ENCODE peak calls at places on chromosome 7, in ten cellular contexts. S is heart left ventricle, J is gastrocnemius medialis, P is mammary epithelial cell, O is endothelial cell, Y is fibroblast of lung, D is astrocyte of the spinal cord, Q is astrocyte of the cerebellum, U is suprapubic skin, M is stomach. L is an unnamed sample.

GRCh38 chr7:64947252-64948000 is 43.4 kb downstream of the ZNF117 start:
- DNase-seq in P (no peak), O (peak), J (no peak), D (no peak), S (no peak), U (no peak), Y (no peak), Q (no peak), M (no peak), L (peak)

GRCh38 chr7:159083001-159083697 is 61.5 kb downstream of the VIPR2 start:
- DNase-seq in U (peak), J (peak), O (no peak), M (no peak), P (no peak), S (peak), Y (no peak), D (no peak), Q (no peak), L (no peak)

GRCh38 chr7:13198741-13199140 is 511.3 kb downstream of the ARL4A start:
- DNase-seq in P (no peak), Q (no peak), O (no peak), M (no peak), D (no peak), Y (peak), U (no peak), J (no peak), S (no peak), L (no peak)

GRCh38 chr7:101121996-101122932 is 4.6 kb upstream of the SERPINE1 start:
- DNase-seq in M (peak), J (peak), S (peak), Q (peak), Y (peak), P (peak), O (peak), U (peak), D (peak), L (peak)

GRCh38 chr7:149440222-149440621 is 20.6 kb downstream of the ZNF777 start:
- DNase-seq in P (no peak), Y (no peak), O (no peak), J (no peak), M (no peak), Q (no peak), U (peak), S (no peak), D (no peak), L (no peak)

GRCh38 chr7:66741-67140 is 125.6 kb upstream of the FAM20C start:
- DNase-seq in J (no peak), O (no peak), U (no peak), Y (no peak), P (no peak), S (peak), M (no peak), D (no peak), Q (no peak), L (no peak)

GRCh38 chr7:117715784-117716445 is 157.3 kb downstream of the CTTNBP2 start:
- DNase-seq in U (no peak), O (peak), D (peak), Y (peak), J (no peak), Q (peak), M (no peak), P (peak), S (no peak), L (peak)

GRCh38 chr7:74476546-74477095 is 22.9 kb downstream of the GTF2IRD1 start:
- DNase-seq in Y (no peak), O (no peak), J (peak), U (no peak), Q (no peak), P (peak), M (no peak), D (no peak), S (peak), L (no peak)

GRCh38 chr7:141045842-141046630 is 27.8 kb upstream of the TMEM178B start:
- DNase-seq in O (no peak), M (no peak), J (no peak), U (no peak), P (peak), Y (peak), Q (peak), S (no peak), D (peak), L (no peak)

GRCh38 chr7:66699998-66700397 is 40.5 kb upstream of the RABGEF1 start:
- DNase-seq in P (no peak), Q (no peak), J (no peak), D (no peak), O (no peak), M (no peak), Y (peak), U (no peak), S (peak), L (no peak)

GRCh38 chr7:140358771-140359095 is 39.6 kb downstream of the SLC37A3 start:
- DNase-seq in M (no peak), O (no peak), P (no peak), U (no peak), Y (no peak), D (no peak), S (no peak), J (no peak), Q (no peak), L (no peak)

GRCh38 chr7:144391823-144392255 is 11.7 kb downstream of the NOBOX start:
- DNase-seq in Y (peak), O (no peak), D (peak), M (no peak), Q (peak), P (peak), S (no peak), U (no peak), J (no peak), L (peak)

GRCh38 chr7:155597753-155598140 is 46.7 kb upstream of the RBM33 start:
- DNase-seq in M (peak), Y (no peak), J (no peak), P (no peak), Q (no peak), O (no peak), S (no peak), U (no peak), D (no peak), L (no peak)

GRCh38 chr7:155269766-155270585 is 27.7 kb upstream of the INSIG1 start:
- DNase-seq in Q (no peak), P (no peak), M (no peak), U (no peak), Y (no peak), D (peak), O (no peak), S (no peak), J (no peak), L (no peak)

GRCh38 chr7:117008849-117009531 is 55.7 kb downstream of the ST7 start:
- DNase-seq in U (no peak), M (no peak), O (no peak), D (peak), P (peak), Y (peak), Q (peak), J (no peak), S (no peak), L (no peak)

GRCh38 chr7:47149208-47149864 is 432.6 kb downstream of the TNS3 start:
- DNase-seq in S (no peak), O (no peak), D (no peak), Q (no peak), J (no peak), M (no peak), Y (no peak), U (no peak), P (no peak), L (peak)

GRCh38 chr7:142556745-142557144 is 192.5 kb upstream of the PRSS1 start:
- DNase-seq in D (peak), P (peak), U (no peak), S (peak), Y (peak), J (peak), O (peak), Q (peak), M (peak), L (no peak)

GRCh38 chr7:1081931-1082401 is 5.9 kb upstream of the GPER1 start:
- DNase-seq in P (no peak), Q (peak), U (no peak), D (peak), S (no peak), Y (peak), M (no peak), J (no peak), O (no peak), L (no peak)

GRCh38 chr7:100694196-100694745 is at the start of gene GIGYF1:
- DNase-seq in D (peak), Y (peak), U (no peak), P (peak), J (peak), Q (no peak), O (peak), S (peak), M (peak), L (peak)

GRCh38 chr7:101308245-101309085 is 13.1 kb downstream of the IFT22 start:
- DNase-seq in S (no peak), O (peak), U (no peak), M (peak), Y (peak), D (peak), Q (no peak), P (peak), J (no peak), L (peak)

GRCh38 chr7:15334524-15335269 is 227.1 kb downstream of the AGMO start:
- DNase-seq in D (no peak), P (no peak), J (no peak), M (no peak), O (no peak), S (no peak), Q (no peak), Y (no peak), U (no peak), L (no peak)

GRCh38 chr7:128352138-128352537 is 8.4 kb upstream of the RBM28 start:
- DNase-seq in Q (no peak), Y (peak), U (no peak), O (peak), J (peak), M (peak), S (peak), D (peak), P (no peak), L (peak)

DNA sequence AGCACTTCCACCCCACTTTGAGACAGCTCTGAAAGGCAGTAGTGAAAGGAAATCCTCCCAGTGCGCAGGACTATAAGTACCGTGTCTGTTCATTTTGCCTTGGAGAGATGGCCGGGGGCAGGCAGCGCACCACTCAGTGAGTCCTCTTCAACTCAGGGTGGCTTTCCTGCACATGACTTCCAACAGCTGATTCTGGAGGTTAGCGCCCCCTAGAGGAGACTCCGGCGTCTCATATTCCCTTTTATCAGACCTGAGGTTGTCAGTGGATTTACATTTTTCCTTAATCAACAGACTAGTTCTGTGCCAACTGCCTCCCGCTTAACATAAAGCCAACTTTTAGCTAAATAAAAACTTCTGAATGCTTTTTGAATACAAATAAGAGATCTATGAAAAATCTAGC is 101.0 kb downstream of the HERPUD2 start:
- DNase-seq in O (peak), M (no peak), Q (no peak), P (no peak), Y (no peak), S (no peak), D (no peak), J (no peak), U (no peak), L (peak)
- TF ChIP-seq CTCF in O (peak), M (no peak), Q (peak), P (peak), Y (no peak), S (no peak), D (peak), J (no peak), U (no peak), L (peak)

GRCh38 chr7:44307301-44307900 is 18.0 kb downstream of the CAMK2B start:
- DNase-seq in O (no peak), P (peak), J (no peak), Y (peak), M (peak), U (peak), Q (no peak), S (peak), D (no peak), L (peak)
- TF ChIP-seq CTCF in O (no peak), P (peak), J (no peak), Y (peak), M (no peak), U (no peak), Q (no peak), S (no peak), D (peak), L (no peak)

GRCh38 chr7:152553671-152554317 is 118.0 kb upstream of the KMT2C start:
- DNase-seq in S (no peak), D (no peak), Q (no peak), J (no peak), U (no peak), O (no peak), Y (no peak), P (no peak), M (no peak), L (no peak)
- TF ChIP-seq CTCF in S (no peak), D (no peak), Q (no peak), J (no peak), U (no peak), O (no peak), Y (no peak), P (no peak), M (no peak), L (no peak)

DNA sequence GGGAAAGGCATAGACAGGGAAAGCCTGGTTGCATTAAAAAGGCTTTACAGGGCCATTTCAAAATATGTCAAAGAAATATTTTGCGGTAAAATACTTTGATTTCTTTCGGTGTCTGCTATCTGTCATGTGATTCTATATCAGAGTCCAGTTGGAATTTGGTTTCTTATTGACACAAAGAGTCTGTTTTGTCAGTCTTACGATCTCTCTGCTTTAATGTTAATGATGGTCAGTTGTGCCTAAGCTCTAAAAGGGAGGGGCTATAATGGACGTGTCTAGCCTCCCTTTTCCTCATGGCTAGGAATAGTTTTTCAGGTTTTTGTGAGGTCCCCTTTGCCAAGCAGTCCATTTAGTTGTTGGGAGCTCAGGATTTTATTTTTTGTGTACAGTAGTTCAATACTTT is 31.5 kb downstream of the ORC5 start:
- DNase-seq in P (no peak), S (no peak), O (no peak), Q (no peak), Y (no peak), M (no peak), U (no peak), J (no peak), D (no peak), L (no peak)
- TF ChIP-seq CTCF in P (no peak), S (no peak), O (no peak), Q (no peak), Y (no peak), M (no peak), U (no peak), J (no peak), D (no peak), L (no peak)

DNA sequence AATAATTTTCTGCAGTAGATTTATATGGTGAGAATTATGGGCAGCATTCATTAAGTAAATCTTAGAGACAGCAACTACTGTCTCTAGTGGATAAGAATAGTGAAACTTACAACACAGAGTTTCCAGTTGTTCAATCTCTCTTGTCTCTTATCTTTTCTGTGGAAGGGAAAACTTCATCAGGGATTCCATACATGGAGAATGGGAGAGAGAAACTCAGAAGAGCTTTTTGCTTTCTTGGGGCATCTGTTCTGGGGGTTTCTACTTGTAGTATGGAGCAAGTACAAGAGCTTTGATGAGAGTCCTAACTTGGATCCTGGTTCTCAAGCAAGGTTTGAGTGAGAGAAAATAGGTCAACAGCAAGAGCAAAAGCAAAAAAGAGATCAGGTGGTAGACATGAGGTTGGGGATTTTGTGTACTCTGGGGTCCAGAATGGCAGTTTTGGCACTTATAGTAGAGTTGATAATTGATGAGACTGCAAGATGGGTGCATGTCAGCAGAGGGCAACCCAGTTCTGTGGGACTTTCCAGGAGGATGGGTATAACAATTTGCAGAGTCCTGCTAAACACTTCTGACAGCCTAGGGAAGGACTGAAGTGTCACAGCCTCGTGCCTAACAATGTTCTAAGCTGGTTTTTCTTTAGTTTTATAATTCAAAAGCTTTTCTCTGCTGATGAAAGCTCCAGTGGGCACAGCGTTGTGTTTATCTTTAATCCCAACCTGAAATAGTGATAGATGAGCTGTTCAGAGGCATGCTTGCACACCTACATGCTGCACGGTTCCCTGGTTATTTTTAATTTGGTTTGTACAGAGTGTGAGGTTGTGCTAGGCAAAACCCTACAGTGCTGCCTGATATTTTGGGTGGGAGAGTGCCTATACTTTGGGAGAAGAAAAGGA is 32.0 kb upstream of the STRIP2 start:
- DNase-seq in S (no peak), Q (no peak), O (no peak), Y (no peak), M (no peak), D (no peak), P (no peak), U (no peak), J (no peak), L (no peak)
- TF ChIP-seq CTCF in S (no peak), Q (no peak), O (no peak), Y (no peak), M (no peak), D (no peak), P (peak), U (no peak), J (peak), L (no peak)

GRCh38 chr7:50141131-50141530 is 48.1 kb upstream of the ZPBP start:
- DNase-seq in M (no peak), Q (no peak), S (no peak), U (no peak), Y (no peak), O (no peak), J (no peak), D (no peak), P (no peak), L (no peak)
- TF ChIP-seq CTCF in M (no peak), Q (no peak), S (no peak), U (no peak), Y (no peak), O (no peak), J (no peak), D (no peak), P (no peak), L (no peak)

GRCh38 chr7:91946549-91946948 is 5.9 kb downstream of the AKAP9 start:
- DNase-seq in U (no peak), S (no peak), P (no peak), Y (no peak), Q (no peak), D (no peak), M (no peak), J (no peak), O (no peak), L (no peak)

GRCh38 chr7:91947948-91948347 is 7.3 kb downstream of the AKAP9 start:
- DNase-seq in O (no peak), S (no peak), P (no peak), U (no peak), Y (no peak), Q (no peak), J (no peak), D (no peak), M (no peak), L (no peak)

GRCh38 chr7:91942312-91942711 is 1.6 kb downstream of the AKAP9 start:
- DNase-seq in Y (no peak), O (no peak), U (no peak), J (no peak), Q (no peak), M (no peak), P (peak), D (no peak), S (no peak), L (no peak)

GRCh38 chr7:91949221-91950009 is 8.8 kb downstream of the AKAP9 start:
- DNase-seq in D (peak), J (no peak), Y (peak), M (no peak), P (peak), O (no peak), S (no peak), U (no peak), Q (no peak), L (no peak)

GRCh38 chr7:91945476-91945875 is 4.8 kb downstream of the AKAP9 start:
- DNase-seq in P (peak), Q (no peak), S (no peak), Y (peak), U (no peak), D (peak), J (no peak), M (no peak), O (no peak), L (no peak)
- TF ChIP-seq CTCF in P (no peak), Q (no peak), S (no peak), Y (peak), U (no peak), D (no peak), J (no peak), M (no peak), O (no peak), L (no peak)

GRCh38 chr7:28459306-28459705 is 47.0 kb downstream of the CREB5 start:
- DNase-seq in S (no peak), Q (no peak), M (no peak), D (no peak), P (no peak), U (no peak), J (no peak), Y (no peak), O (no peak), L (no peak)

GRCh38 chr7:28455486-28455885 is 43.2 kb downstream of the CREB5 start:
- DNase-seq in U (no peak), J (no peak), Y (no peak), Q (no peak), S (no peak), P (no peak), D (no peak), O (no peak), M (no peak), L (no peak)

GRCh38 chr7:28456037-28456436 is 43.7 kb downstream of the CREB5 start:
- DNase-seq in Q (no peak), D (no peak), U (no peak), P (no peak), O (no peak), Y (no peak), J (no peak), M (no peak), S (no peak), L (no peak)

GRCh38 chr7:28458732-28459131 is 46.4 kb downstream of the CREB5 start:
- DNase-seq in Y (no peak), M (no peak), U (no peak), O (no peak), J (no peak), P (no peak), D (no peak), Q (no peak), S (peak), L (no peak)
- TF ChIP-seq CTCF in Y (no peak), M (no peak), U (no peak), O (no peak), J (no peak), P (no peak), D (no peak), Q (no peak), S (no peak), L (no peak)

DNA sequence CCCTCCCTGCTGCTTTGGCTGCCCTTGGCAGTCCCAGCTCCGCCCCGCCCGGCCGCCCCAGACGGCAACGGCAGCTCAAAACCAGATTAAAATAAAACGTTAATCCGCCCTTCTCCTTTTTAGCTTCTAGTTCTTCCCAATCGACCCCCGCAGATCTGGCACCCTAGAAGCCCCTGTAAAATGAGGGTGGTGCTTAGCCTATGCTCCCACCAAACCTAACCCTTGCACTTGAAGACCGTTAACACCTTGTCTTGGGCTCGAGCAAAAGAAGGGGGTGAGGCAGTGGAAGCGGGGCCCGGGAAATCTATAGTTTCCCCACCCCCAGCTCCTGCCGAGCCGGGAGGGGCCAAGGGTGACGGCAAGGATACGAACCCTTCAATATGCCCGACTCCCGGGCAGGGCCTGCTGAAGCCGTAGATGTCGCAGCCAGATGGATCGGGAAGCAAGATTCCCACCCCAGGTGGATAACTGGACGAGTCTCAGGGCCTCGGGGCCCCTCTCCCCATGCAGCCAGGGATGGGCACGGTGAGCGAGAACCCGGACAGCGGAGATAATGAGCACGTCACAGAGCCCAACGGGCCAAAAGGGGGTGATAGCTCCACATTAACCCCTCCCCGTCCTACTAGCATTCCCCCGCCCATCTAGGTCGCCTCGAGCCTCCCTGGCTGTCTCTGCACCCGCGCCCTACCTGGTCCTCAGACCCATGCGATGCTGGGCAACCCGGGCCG is 169.8 kb downstream of the NRF1 start:
- DNase-seq in P (no peak), J (no peak), Y (no peak), D (no peak), U (no peak), M (no peak), O (no peak), Q (no peak), S (no peak), L (no peak)
- TF ChIP-seq CTCF in P (no peak), J (no peak), Y (no peak), D (no peak), U (no peak), M (no peak), O (no peak), Q (no peak), S (no peak), L (no peak)